ENCODE peak calls at places on chromosomes 6 and 20, in five cellular contexts. V is Peyer's patch, O is GM12891, R is IMR-90, B is astrocyte. F is an unnamed sample.

GRCh38 chr20:22368235-22368634 is 216.1 kb downstream of the FOXA2 start:
- DNase-seq in V (no peak), O (no peak), R (no peak), B (no peak), F (no peak)

GRCh38 chr6:85252552-85252951 is 197.3 kb upstream of the NT5E start:
- DNase-seq in V (no peak), O (no peak), R (no peak), B (no peak), F (no peak)

GRCh38 chr6:129050086-129050485 is 167.1 kb downstream of the LAMA2 start:
- DNase-seq in V (no peak), O (no peak), R (peak; percentile 32), B (peak; percentile 23), F (peak; percentile 19)

GRCh38 chr6:158131926-158132325 is 36.1 kb downstream of the SERAC1 start:
- DNase-seq in V (no peak), O (peak; percentile 13), R (peak; percentile 34), B (no peak), F (peak; percentile 33)

GRCh38 chr6:30612213-30612612 is 4.8 kb downstream of the PPP1R10 start:
- DNase-seq in V (no peak), O (no peak), R (peak; percentile 57), B (peak; percentile 23), F (peak; percentile 55)

GRCh38 chr6:167731731-167732422 is 94.8 kb upstream of the AFDN start:
- DNase-seq in V (no peak), O (no peak), R (no peak), B (no peak), F (no peak)

GRCh38 chr20:34089655-34090324 is 22.3 kb downstream of the EIF2S2 start:
- DNase-seq in V (no peak), O (no peak), R (no peak), B (no peak), F (no peak)

GRCh38 chr6:45543298-45544235 is 165.8 kb upstream of the SUPT3H start:
- DNase-seq in V (no peak), O (no peak), R (peak; percentile 77), B (peak; percentile 70), F (peak; percentile 87)

GRCh38 chr6:125923371-125923877 is 33.1 kb upstream of the HINT3 start:
- DNase-seq in V (no peak), O (no peak), R (no peak), B (no peak), F (peak; percentile 72)

GRCh38 chr6:168022488-168023321 is 25.2 kb downstream of the KIF25 start:
- DNase-seq in V (no peak), O (no peak), R (no peak), B (no peak), F (no peak)

GRCh38 chr20:11921326-11921725 is 3.6 kb downstream of the BTBD3 start:
- DNase-seq in V (no peak), O (no peak), R (no peak), B (no peak), F (no peak)

GRCh38 chr20:17849901-17850673 is 118.5 kb downstream of the SNX5 start:
- DNase-seq in V (no peak), O (no peak), R (peak; percentile 99), B (peak; percentile 100), F (peak; percentile 100)

GRCh38 chr6:137866200-137866913 is 702 bp upstream of the TNFAIP3 start:
- DNase-seq in V (no peak), O (peak; percentile 30), R (no peak), B (no peak), F (no peak)